ENCODE peak calls at places on chromosomes 4 and X, in six cellular contexts. N, B, D, F, R and G are unnamed samples.

GRCh38 chr4:107737470-107737869 is 17.4 kb upstream of the PAPSS1 start:
- DNase-seq in D (no peak), N (no peak), R (no peak), B (no peak), F (no peak), G (no peak)

GRCh38 chr4:137623013-137623412 is 90.7 kb upstream of the PCDH18 start:
- DNase-seq in F (peak; percentile 72), D (no peak), N (peak; percentile 31), R (no peak), B (no peak), G (no peak)

GRCh38 chrX:133249659-133250058 is 31.5 kb upstream of the TFDP3 start:
- DNase-seq in F (peak; percentile 11), D (no peak), N (no peak), B (no peak), R (no peak), G (peak; percentile 20)

GRCh38 chr4:8695237-8696219 is 103.0 kb downstream of the CPZ start:
- DNase-seq in R (no peak), B (no peak), N (no peak), D (no peak), F (no peak), G (no peak)

GRCh38 chr4:71377561-71377960 is 38.7 kb downstream of the SLC4A4 start:
- DNase-seq in B (no peak), N (peak; percentile 63), R (peak; percentile 23), D (no peak), F (no peak), G (no peak)

GRCh38 chrX:117510453-117510852 is 606.2 kb downstream of the KLHL13 start:
- DNase-seq in N (no peak), F (peak; percentile 58), R (no peak), D (no peak), B (no peak), G (no peak)

GRCh38 chrX:43949669-43950068 is 23.5 kb downstream of the NDP start:
- DNase-seq in D (no peak), F (peak; percentile 39), B (peak; percentile 4), R (no peak), N (peak; percentile 12), G (no peak)

GRCh38 chr4:3269105-3269927 is 20.4 kb downstream of the MSANTD1 start:
- DNase-seq in F (no peak), B (no peak), R (no peak), D (no peak), N (no peak), G (no peak)

GRCh38 chrX:76427560-76428242 is at the start of gene MAGEE1:
- DNase-seq in F (peak; percentile 69), R (peak; percentile 2), B (peak; percentile 62), D (no peak), N (peak; percentile 44), G (peak; percentile 39)

GRCh38 chrX:154097003-154097596 is 417 bp downstream of the MECP2 start:
- DNase-seq in N (peak; percentile 58), D (peak; percentile 6), B (peak; percentile 55), R (peak; percentile 2), F (peak; percentile 61), G (peak; percentile 45)

GRCh38 chrX:79094075-79094832 is 50.2 kb upstream of the GPR174 start:
- DNase-seq in N (no peak), B (no peak), F (no peak), R (no peak), D (no peak), G (no peak)

GRCh38 chr4:6500481-6501135 is 28.2 kb upstream of the PPP2R2C start:
- DNase-seq in B (no peak), R (no peak), D (no peak), N (no peak), F (no peak), G (no peak)

GRCh38 chr4:149795256-149795655 is 20.4 kb downstream of the IQCM start:
- DNase-seq in B (no peak), N (no peak), F (no peak), D (no peak), R (no peak), G (no peak)

GRCh38 chr4:56512166-56512565 is 6.6 kb downstream of the ARL9 start:
- DNase-seq in R (no peak), N (no peak), D (no peak), F (no peak), B (no peak), G (no peak)

GRCh38 chrX:135388841-135389240 is 32.9 kb upstream of the SMIM10L2A start:
- DNase-seq in R (no peak), D (no peak), B (no peak), N (no peak), F (no peak), G (no peak)

GRCh38 chrX:132114607-132115006 is 13.2 kb downstream of the FRMD7 start:
- DNase-seq in R (no peak), D (no peak), F (no peak), B (no peak), N (no peak), G (no peak)

GRCh38 chr4:185411833-185412232 is 13.9 kb downstream of the UFSP2 start:
- DNase-seq in N (no peak), D (no peak), R (no peak), B (no peak), F (no peak), G (no peak)

GRCh38 chr4:762211-763190 is 56.9 kb downstream of the PCGF3 start:
- DNase-seq in B (no peak), R (no peak), D (no peak), F (peak; percentile 61), N (no peak), G (peak; percentile 12)

GRCh38 chrX:137915466-137915865 is 349.5 kb downstream of the ZIC3 start:
- DNase-seq in B (no peak), N (no peak), F (no peak), D (no peak), R (no peak), G (no peak)

GRCh38 chr4:42151568-42152506 is 618 bp downstream of the BEND4 start:
- DNase-seq in R (no peak), D (no peak), N (no peak), B (peak; percentile 10), F (no peak), G (peak; percentile 27)

GRCh38 chrX:40646489-40647306 is 663 bp downstream of the CXorf38 start:
- DNase-seq in B (no peak), N (no peak), R (no peak), D (no peak), F (no peak), G (no peak)

GRCh38 chr4:38090450-38091246 is 130.4 kb downstream of the PTTG2 start:
- DNase-seq in N (no peak), R (no peak), B (no peak), D (no peak), F (no peak), G (no peak)

GRCh38 chr4:64250061-64250460 is 159.2 kb downstream of the TECRL start:
- DNase-seq in N (no peak), B (no peak), R (no peak), D (no peak), F (peak; percentile 18), G (no peak)

GRCh38 chrX:13432376-13432775 is 112.5 kb upstream of the ATXN3L start:
- DNase-seq in B (no peak), N (peak; percentile 79), D (no peak), R (peak; percentile 89), F (peak; percentile 20), G (no peak)

GRCh38 chr4:24963277-24963676 is 50.4 kb upstream of the CCDC149 start:
- DNase-seq in N (no peak), B (no peak), F (no peak), D (no peak), R (no peak), G (no peak)

GRCh38 chrX:102599950-102600579 is 750 bp downstream of the ARMCX5 start:
- DNase-seq in F (peak; percentile 32), D (no peak), N (peak; percentile 4), B (no peak), R (no peak), G (no peak)

GRCh38 chr4:140019619-140020367 is 134.2 kb downstream of the MAML3 start:
- DNase-seq in N (no peak), B (no peak), F (no peak), R (no peak), D (no peak), G (no peak)

GRCh38 chr4:15836362-15836761 is 58.2 kb downstream of the CD38 start:
- DNase-seq in F (no peak), B (no peak), D (no peak), R (no peak), N (no peak), G (no peak)

GRCh38 chr4:70838400-70838971 is 1.2 kb downstream of the GRSF1 start:
- DNase-seq in R (no peak), N (no peak), B (no peak), F (peak; percentile 30), D (no peak), G (peak; percentile 6)

GRCh38 chr4:6461301-6462165 is 10.9 kb downstream of the PPP2R2C start:
- DNase-seq in F (no peak), B (no peak), N (no peak), D (no peak), R (no peak), G (no peak)

GRCh38 chrX:889966-890651 is 259.5 kb downstream of the SHOX start:
- DNase-seq in F (no peak), B (no peak), D (no peak), N (no peak), R (no peak), G (no peak)

GRCh38 chrX:2828404-2829065 is at the start of gene GYG2:
- DNase-seq in N (peak; percentile 41), D (no peak), R (no peak), F (no peak), B (no peak), G (no peak)

GRCh38 chrX:68490644-68491043 is 8.2 kb upstream of the YIPF6 start:
- DNase-seq in N (peak; percentile 36), R (no peak), B (no peak), F (no peak), D (no peak), G (no peak)

GRCh38 chr4:102061133-102061532 is 270.6 kb downstream of the BANK1 start:
- DNase-seq in R (no peak), B (no peak), N (no peak), D (no peak), F (no peak), G (no peak)